ENCODE peak calls at places on chromosome 9, in nine cellular contexts. H is GM10248, S is stomach, A is body of pancreas, T is OCI-LY7, C is GM12865, E is heart right ventricle, W is AG10803, X is foreskin fibroblast. Z is an unnamed sample.
A peak's percentile ranks its signal among the peaks of the same experiment; 100 is the strongest.

GRCh38 chr9:3746296-3747275 is 220.8 kb upstream of the RFX3 start:
- DNase-seq in H (no peak), S (no peak), A (no peak), T (no peak), C (no peak), E (no peak), W (peak; percentile 87), X (peak; percentile 79), Z (no peak)

GRCh38 chr9:33166263-33167083 is 663 bp downstream of the B4GALT1 start:
- DNase-seq in H (no peak), S (peak; percentile 65), A (peak; percentile 51), T (peak; percentile 35), C (peak; percentile 39), E (peak; percentile 46), W (no peak), X (no peak), Z (no peak)

GRCh38 chr9:135224921-135225541 is 137.6 kb downstream of the OLFM1 start:
- DNase-seq in H (no peak), S (no peak), A (no peak), T (no peak), C (no peak), E (no peak), W (no peak), X (no peak), Z (no peak)

GRCh38 chr9:136901516-136902258 is 15.4 kb downstream of the TRAF2 start:
- DNase-seq in H (peak; percentile 89), S (peak; percentile 57), A (peak; percentile 65), T (no peak), C (peak; percentile 93), E (no peak), W (peak; percentile 44), X (no peak), Z (peak; percentile 86)

GRCh38 chr9:37324691-37325490 is 97.6 kb upstream of the GRHPR start:
- DNase-seq in H (no peak), S (no peak), A (no peak), T (peak; percentile 97), C (peak; percentile 46), E (no peak), W (no peak), X (no peak), Z (no peak)

GRCh38 chr9:133738039-133738805 is at the start of gene SARDH:
- DNase-seq in H (peak; percentile 82), S (peak; percentile 47), A (peak; percentile 79), T (peak; percentile 24), C (peak; percentile 29), E (peak; percentile 51), W (peak; percentile 5), X (peak; percentile 44), Z (peak; percentile 83)

GRCh38 chr9:138033950-138034349 is 156.4 kb downstream of the CACNA1B start:
- DNase-seq in H (no peak), S (no peak), A (no peak), T (no peak), C (no peak), E (no peak), W (no peak), X (no peak), Z (no peak)

GRCh38 chr9:83062011-83062652 is 810 bp downstream of the RASEF start:
- DNase-seq in H (no peak), S (peak; percentile 80), A (peak; percentile 90), T (no peak), C (no peak), E (no peak), W (no peak), X (no peak), Z (no peak)

GRCh38 chr9:127918201-127919107 is 1.6 kb upstream of the ST6GALNAC4 start:
- DNase-seq in H (no peak), S (no peak), A (no peak), T (peak; percentile 64), C (peak; percentile 39), E (no peak), W (peak; percentile 55), X (no peak), Z (no peak)

GRCh38 chr9:135592331-135592590 is 30.7 kb downstream of the PAEP start:
- DNase-seq in H (no peak), S (peak; percentile 19), A (no peak), T (no peak), C (no peak), E (no peak), W (no peak), X (no peak), Z (no peak)

GRCh38 chr9:98520221-98520920 is 188.4 kb downstream of the GABBR2 start:
- DNase-seq in H (no peak), S (no peak), A (no peak), T (no peak), C (no peak), E (no peak), W (peak; percentile 73), X (no peak), Z (no peak)

GRCh38 chr9:19087601-19088000 is 15.1 kb downstream of the HAUS6 start:
- DNase-seq in H (no peak), S (no peak), A (no peak), T (no peak), C (no peak), E (no peak), W (no peak), X (peak; percentile 30), Z (no peak)

GRCh38 chr9:129839324-129840023 is 4.2 kb downstream of the USP20 start:
- DNase-seq in H (no peak), S (no peak), A (no peak), T (no peak), C (no peak), E (no peak), W (no peak), X (no peak), Z (no peak)

GRCh38 chr9:112176410-112177010 is 1.4 kb upstream of the SUSD1 start:
- DNase-seq in H (no peak), S (no peak), A (no peak), T (no peak), C (no peak), E (no peak), W (no peak), X (no peak), Z (no peak)

DNA sequence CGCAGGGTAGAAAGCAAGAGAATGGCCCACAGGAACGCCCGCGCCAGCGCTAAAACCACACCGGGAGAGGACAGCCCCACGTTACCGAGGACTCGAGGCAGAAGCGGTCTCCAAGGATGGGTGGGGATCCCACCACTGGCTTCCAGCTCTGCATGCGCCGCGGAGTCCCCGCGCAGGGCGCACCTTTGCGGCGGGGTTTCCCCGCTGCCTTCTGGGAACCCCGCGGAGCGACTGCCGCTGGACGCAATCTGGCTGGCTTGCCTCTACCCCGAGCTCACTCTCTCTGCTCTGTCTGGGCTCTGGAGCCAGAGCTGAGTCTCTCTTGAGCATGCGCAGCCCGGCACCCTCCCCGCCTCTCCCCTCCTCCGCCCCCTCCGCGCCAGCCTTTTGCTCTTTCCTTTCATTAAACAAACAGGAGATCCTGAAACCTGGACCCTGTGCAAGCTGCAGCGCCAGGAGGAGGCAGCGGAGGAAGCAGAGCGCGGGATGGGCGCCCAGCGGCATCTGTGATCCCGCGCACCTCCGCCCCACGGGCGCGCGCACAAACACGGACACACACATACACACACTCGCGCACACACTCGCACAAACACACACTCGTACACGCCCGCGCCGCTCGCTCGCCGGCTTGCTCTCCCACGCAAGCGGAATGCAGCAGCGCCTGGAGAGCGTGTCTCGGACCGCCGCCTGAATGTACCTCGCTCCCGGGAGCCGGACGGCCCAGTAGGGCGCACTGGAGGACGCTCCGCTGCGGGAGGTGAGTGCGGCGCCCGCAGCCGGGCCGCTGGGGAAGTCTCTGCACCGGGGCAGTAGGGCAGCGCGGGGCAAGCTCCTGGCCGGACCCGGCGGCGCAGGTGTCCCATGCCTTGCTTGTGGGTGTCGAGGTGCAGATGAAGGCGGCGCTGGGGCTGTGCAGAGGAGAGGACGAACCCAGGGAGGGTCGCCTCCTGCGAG is at the start of gene PLPPR1:
- DNase-seq in H (peak; percentile 10), S (peak; percentile 51), A (peak; percentile 80), T (no peak), C (no peak), E (no peak), W (peak; percentile 24), X (no peak), Z (no peak)
- TF ChIP-seq CTCF in H (no peak), S (no peak), A (no peak), T (no peak), C (no peak), E (no peak), W (no peak), X (no peak), Z (no peak)

DNA sequence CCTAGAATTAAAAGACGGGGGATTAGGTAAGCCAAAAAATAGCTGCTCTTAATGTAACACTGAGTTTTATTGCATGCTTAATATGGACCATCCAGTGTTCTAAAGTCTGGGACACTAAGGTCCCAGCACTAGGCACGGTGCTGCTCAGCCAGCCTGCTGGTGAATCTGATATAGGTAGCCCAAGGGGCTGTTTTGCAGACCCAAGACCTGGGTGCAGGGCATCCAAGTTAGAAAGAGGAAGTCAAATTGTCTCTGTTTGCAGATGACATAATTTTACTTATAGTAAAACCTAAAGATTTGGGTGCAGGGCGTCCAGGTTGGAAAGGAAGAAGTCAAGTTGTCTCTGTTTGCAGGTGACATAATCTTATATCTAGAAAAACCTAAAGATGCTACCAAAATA is 17.8 kb downstream of the IFNA5 start:
- DNase-seq in H (no peak), S (no peak), A (no peak), T (no peak), C (no peak), E (no peak), W (no peak), X (no peak), Z (no peak)
- TF ChIP-seq CTCF in H (no peak), S (no peak), A (no peak), T (no peak), C (no peak), E (no peak), W (no peak), X (no peak), Z (no peak)

GRCh38 chr9:126564716-126565115 is 49.0 kb upstream of the LMX1B start:
- DNase-seq in H (no peak), S (no peak), A (no peak), T (no peak), C (no peak), E (no peak), W (no peak), X (no peak), Z (no peak)
- TF ChIP-seq CTCF in H (no peak), S (no peak), A (no peak), T (peak; percentile 51), C (peak; percentile 3), E (no peak), W (no peak), X (no peak), Z (peak; percentile 24)

GRCh38 chr9:16951503-16951902 is 81.0 kb upstream of the BNC2 start:
- DNase-seq in H (no peak), S (no peak), A (no peak), T (no peak), C (no peak), E (no peak), W (no peak), X (no peak), Z (no peak)

GRCh38 chr9:16954032-16954431 is 83.6 kb upstream of the BNC2 start:
- DNase-seq in H (no peak), S (no peak), A (no peak), T (no peak), C (no peak), E (no peak), W (no peak), X (no peak), Z (no peak)

DNA sequence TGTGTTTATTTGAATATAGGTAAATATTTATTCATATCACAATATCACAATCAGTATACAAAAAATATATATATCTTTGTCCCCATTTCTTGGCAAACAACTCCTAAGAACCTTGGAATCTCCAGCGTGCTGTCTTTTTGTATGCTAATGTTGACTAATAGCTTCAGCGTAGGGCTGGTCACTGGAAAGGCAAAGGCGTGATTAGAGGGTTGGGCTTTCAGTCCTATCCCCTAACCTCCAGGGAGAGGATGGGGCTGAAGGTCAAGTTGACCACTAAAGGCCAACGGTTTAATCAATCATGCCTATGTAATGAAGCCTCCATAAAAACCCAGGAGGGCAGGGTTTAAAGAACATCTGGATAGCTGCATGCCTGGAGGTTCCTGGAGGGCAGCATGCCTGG is 79.6 kb upstream of the BNC2 start:
- DNase-seq in H (no peak), S (no peak), A (no peak), T (no peak), C (no peak), E (no peak), W (no peak), X (no peak), Z (no peak)
- TF ChIP-seq CTCF in H (no peak), S (no peak), A (no peak), T (no peak), C (no peak), E (no peak), W (no peak), X (no peak), Z (no peak)

Z was measured in GM13977.